ENCODE peak calls at places on chromosomes 4 and X, in seven cellular contexts. One of them, this sample, is unnamed.

GRCh38 chr4:55927776-55928437 is 20.8 kb upstream of the CEP135 start:
- DNase-seq in lower leg skin: no peak
- DNase-seq in ecto neural progenitor cell: no peak
- DNase-seq in NCI-H82: no peak
- DNase-seq in A549: no peak
- DNase-seq in HFF-Myc: no peak
- DNase-seq in ELF-1: no peak
- DNase-seq in this sample: no peak

GRCh38 chr4:147085796-147086195 is 140.1 kb upstream of the TTC29 start:
- DNase-seq in lower leg skin: no peak
- DNase-seq in ecto neural progenitor cell: no peak
- DNase-seq in NCI-H82: no peak
- DNase-seq in A549: no peak
- DNase-seq in HFF-Myc: no peak
- DNase-seq in ELF-1: no peak
- DNase-seq in this sample: no peak

GRCh38 chr4:17232575-17233253 is 279.2 kb downstream of the QDPR start:
- DNase-seq in lower leg skin: no peak
- DNase-seq in ecto neural progenitor cell: no peak
- DNase-seq in NCI-H82: peak; percentile 0
- DNase-seq in A549: no peak
- DNase-seq in HFF-Myc: peak; percentile 51
- DNase-seq in ELF-1: peak; percentile 25
- DNase-seq in this sample: no peak

GRCh38 chrX:129759576-129760061 is 20.1 kb upstream of the SASH3 start:
- DNase-seq in lower leg skin: no peak
- DNase-seq in ecto neural progenitor cell: no peak
- DNase-seq in NCI-H82: no peak
- DNase-seq in A549: no peak
- DNase-seq in HFF-Myc: no peak
- DNase-seq in ELF-1: peak; percentile 69
- DNase-seq in this sample: no peak

GRCh38 chrX:102765217-102765616 is 44.7 kb downstream of the GPRASP3 start:
- DNase-seq in lower leg skin: no peak
- DNase-seq in ecto neural progenitor cell: no peak
- DNase-seq in NCI-H82: no peak
- DNase-seq in A549: no peak
- DNase-seq in HFF-Myc: peak; percentile 27
- DNase-seq in ELF-1: no peak
- DNase-seq in this sample: no peak

GRCh38 chr4:3192827-3193226 is 56.1 kb upstream of the MSANTD1 start:
- DNase-seq in lower leg skin: peak; percentile 75
- DNase-seq in ecto neural progenitor cell: no peak
- DNase-seq in NCI-H82: no peak
- DNase-seq in A549: no peak
- DNase-seq in HFF-Myc: no peak
- DNase-seq in ELF-1: no peak
- DNase-seq in this sample: no peak

GRCh38 chr4:16243285-16243684 is 17.0 kb upstream of the TAPT1 start:
- DNase-seq in lower leg skin: no peak
- DNase-seq in ecto neural progenitor cell: no peak
- DNase-seq in NCI-H82: no peak
- DNase-seq in A549: no peak
- DNase-seq in HFF-Myc: no peak
- DNase-seq in ELF-1: no peak
- DNase-seq in this sample: no peak

GRCh38 chr4:89290727-89291126 is 16.9 kb downstream of the GPRIN3 start:
- DNase-seq in lower leg skin: no peak
- DNase-seq in ecto neural progenitor cell: no peak
- DNase-seq in NCI-H82: peak; percentile 79
- DNase-seq in A549: no peak
- DNase-seq in HFF-Myc: no peak
- DNase-seq in ELF-1: no peak
- DNase-seq in this sample: no peak

GRCh38 chrX:121479406-121479805 is 432.0 kb downstream of the GLUD2 start:
- DNase-seq in lower leg skin: no peak
- DNase-seq in ecto neural progenitor cell: no peak
- DNase-seq in NCI-H82: peak; percentile 2
- DNase-seq in A549: no peak
- DNase-seq in HFF-Myc: no peak
- DNase-seq in ELF-1: peak; percentile 23
- DNase-seq in this sample: no peak

GRCh38 chr4:850323-850945 is 24.5 kb upstream of the CPLX1 start:
- DNase-seq in lower leg skin: no peak
- DNase-seq in ecto neural progenitor cell: no peak
- DNase-seq in NCI-H82: peak; percentile 61
- DNase-seq in A549: no peak
- DNase-seq in HFF-Myc: no peak
- DNase-seq in ELF-1: no peak
- DNase-seq in this sample: no peak

GRCh38 chr4:100366213-100366612 is 151.6 kb downstream of the EMCN start:
- DNase-seq in lower leg skin: no peak
- DNase-seq in ecto neural progenitor cell: no peak
- DNase-seq in NCI-H82: no peak
- DNase-seq in A549: no peak
- DNase-seq in HFF-Myc: no peak
- DNase-seq in ELF-1: peak; percentile 11
- DNase-seq in this sample: no peak

GRCh38 chr4:105194328-105195231 is 47.9 kb downstream of the TET2 start:
- DNase-seq in lower leg skin: no peak
- DNase-seq in ecto neural progenitor cell: no peak
- DNase-seq in NCI-H82: no peak
- DNase-seq in A549: no peak
- DNase-seq in HFF-Myc: no peak
- DNase-seq in ELF-1: no peak
- DNase-seq in this sample: no peak

GRCh38 chr4:42104521-42104920 is 47.9 kb downstream of the BEND4 start:
- DNase-seq in lower leg skin: no peak
- DNase-seq in ecto neural progenitor cell: no peak
- DNase-seq in NCI-H82: peak; percentile 84
- DNase-seq in A549: no peak
- DNase-seq in HFF-Myc: peak; percentile 7
- DNase-seq in ELF-1: no peak
- DNase-seq in this sample: no peak

GRCh38 chrX:40086569-40087335 is 11.0 kb downstream of the BCOR start:
- DNase-seq in lower leg skin: no peak
- DNase-seq in ecto neural progenitor cell: peak; percentile 66
- DNase-seq in NCI-H82: peak; percentile 27
- DNase-seq in A549: no peak
- DNase-seq in HFF-Myc: no peak
- DNase-seq in ELF-1: peak; percentile 79
- DNase-seq in this sample: peak; percentile 61

GRCh38 chr4:87053064-87053693 is 118.4 kb downstream of the AFF1 start:
- DNase-seq in lower leg skin: no peak
- DNase-seq in ecto neural progenitor cell: no peak
- DNase-seq in NCI-H82: peak; percentile 23
- DNase-seq in A549: no peak
- DNase-seq in HFF-Myc: no peak
- DNase-seq in ELF-1: no peak
- DNase-seq in this sample: no peak

GRCh38 chrX:124764354-124764753 is 418.0 kb downstream of the SH2D1A start:
- DNase-seq in lower leg skin: no peak
- DNase-seq in ecto neural progenitor cell: no peak
- DNase-seq in NCI-H82: no peak
- DNase-seq in A549: no peak
- DNase-seq in HFF-Myc: no peak
- DNase-seq in ELF-1: no peak
- DNase-seq in this sample: no peak

GRCh38 chr4:110589297-110589696 is 33.6 kb downstream of the PITX2 start:
- DNase-seq in lower leg skin: no peak
- DNase-seq in ecto neural progenitor cell: no peak
- DNase-seq in NCI-H82: no peak
- DNase-seq in A549: no peak
- DNase-seq in HFF-Myc: no peak
- DNase-seq in ELF-1: no peak
- DNase-seq in this sample: no peak

GRCh38 chr4:153474251-153474650 is 8.1 kb downstream of the TMEM131L start:
- DNase-seq in lower leg skin: no peak
- DNase-seq in ecto neural progenitor cell: no peak
- DNase-seq in NCI-H82: no peak
- DNase-seq in A549: no peak
- DNase-seq in HFF-Myc: no peak
- DNase-seq in ELF-1: peak; percentile 77
- DNase-seq in this sample: no peak

GRCh38 chrX:39674771-39675553 is 422.8 kb downstream of the BCOR start:
- DNase-seq in lower leg skin: no peak
- DNase-seq in ecto neural progenitor cell: no peak
- DNase-seq in NCI-H82: no peak
- DNase-seq in A549: no peak
- DNase-seq in HFF-Myc: no peak
- DNase-seq in ELF-1: peak; percentile 59
- DNase-seq in this sample: no peak

GRCh38 chr4:110970642-110971041 is 347.8 kb upstream of the PITX2 start:
- DNase-seq in lower leg skin: no peak
- DNase-seq in ecto neural progenitor cell: peak; percentile 55
- DNase-seq in NCI-H82: peak; percentile 72
- DNase-seq in A549: peak; percentile 4
- DNase-seq in HFF-Myc: peak; percentile 52
- DNase-seq in ELF-1: peak; percentile 79
- DNase-seq in this sample: no peak

GRCh38 chrX:24619647-24620046 is 27.5 kb downstream of the PCYT1B start:
- DNase-seq in lower leg skin: no peak
- DNase-seq in ecto neural progenitor cell: no peak
- DNase-seq in NCI-H82: no peak
- DNase-seq in A549: no peak
- DNase-seq in HFF-Myc: peak; percentile 21
- DNase-seq in ELF-1: peak; percentile 22
- DNase-seq in this sample: peak; percentile 14

GRCh38 chr4:1466034-1466960 is 60.1 kb upstream of the NKX1-1 start:
- DNase-seq in lower leg skin: peak; percentile 39
- DNase-seq in ecto neural progenitor cell: no peak
- DNase-seq in NCI-H82: no peak
- DNase-seq in A549: no peak
- DNase-seq in HFF-Myc: no peak
- DNase-seq in ELF-1: no peak
- DNase-seq in this sample: no peak

GRCh38 chr4:7462509-7462971 is 27.8 kb upstream of the PSAPL1 start:
- DNase-seq in lower leg skin: no peak
- DNase-seq in ecto neural progenitor cell: no peak
- DNase-seq in NCI-H82: peak; percentile 12
- DNase-seq in A549: peak; percentile 17
- DNase-seq in HFF-Myc: peak; percentile 6
- DNase-seq in ELF-1: peak; percentile 66
- DNase-seq in this sample: peak; percentile 57

GRCh38 chr4:41207330-41207831 is 7.0 kb downstream of the APBB2 start:
- DNase-seq in lower leg skin: no peak
- DNase-seq in ecto neural progenitor cell: no peak
- DNase-seq in NCI-H82: no peak
- DNase-seq in A549: no peak
- DNase-seq in HFF-Myc: no peak
- DNase-seq in ELF-1: no peak
- DNase-seq in this sample: no peak

GRCh38 chrX:113868169-113868568 is 715.7 kb upstream of the HTR2C start:
- DNase-seq in lower leg skin: no peak
- DNase-seq in ecto neural progenitor cell: no peak
- DNase-seq in NCI-H82: no peak
- DNase-seq in A549: no peak
- DNase-seq in HFF-Myc: no peak
- DNase-seq in ELF-1: peak; percentile 46
- DNase-seq in this sample: no peak

GRCh38 chr4:2402053-2402452 is 16.4 kb downstream of the ZFYVE28 start:
- DNase-seq in lower leg skin: peak; percentile 90
- DNase-seq in ecto neural progenitor cell: peak; percentile 94
- DNase-seq in NCI-H82: peak; percentile 93
- DNase-seq in A549: no peak
- DNase-seq in HFF-Myc: no peak
- DNase-seq in ELF-1: peak; percentile 93
- DNase-seq in this sample: peak; percentile 68

GRCh38 chr4:77994194-77994721 is 62.9 kb upstream of the FRAS1 start:
- DNase-seq in lower leg skin: no peak
- DNase-seq in ecto neural progenitor cell: peak; percentile 71
- DNase-seq in NCI-H82: no peak
- DNase-seq in A549: peak; percentile 13
- DNase-seq in HFF-Myc: peak; percentile 56
- DNase-seq in ELF-1: peak; percentile 73
- DNase-seq in this sample: peak; percentile 26

GRCh38 chrX:13938053-13938765 is 91.5 kb downstream of the GEMIN8 start:
- DNase-seq in lower leg skin: no peak
- DNase-seq in ecto neural progenitor cell: peak; percentile 52
- DNase-seq in NCI-H82: peak; percentile 79
- DNase-seq in A549: peak; percentile 16
- DNase-seq in HFF-Myc: no peak
- DNase-seq in ELF-1: peak; percentile 64
- DNase-seq in this sample: peak; percentile 51

GRCh38 chr4:108142870-108143269 is 25.9 kb downstream of the LEF1 start:
- DNase-seq in lower leg skin: no peak
- DNase-seq in ecto neural progenitor cell: no peak
- DNase-seq in NCI-H82: no peak
- DNase-seq in A549: no peak
- DNase-seq in HFF-Myc: no peak
- DNase-seq in ELF-1: no peak
- DNase-seq in this sample: no peak

GRCh38 chr4:173461170-173461569 is 62.3 kb upstream of the SCRG1 start:
- DNase-seq in lower leg skin: no peak
- DNase-seq in ecto neural progenitor cell: no peak
- DNase-seq in NCI-H82: no peak
- DNase-seq in A549: no peak
- DNase-seq in HFF-Myc: no peak
- DNase-seq in ELF-1: no peak
- DNase-seq in this sample: no peak

GRCh38 chrX:39896951-39897740 is 200.6 kb downstream of the BCOR start:
- DNase-seq in lower leg skin: no peak
- DNase-seq in ecto neural progenitor cell: peak; percentile 82
- DNase-seq in NCI-H82: peak; percentile 48
- DNase-seq in A549: no peak
- DNase-seq in HFF-Myc: no peak
- DNase-seq in ELF-1: peak; percentile 94
- DNase-seq in this sample: peak; percentile 75

GRCh38 chr4:93710847-93711430 is 117.6 kb upstream of the ATOH1 start:
- DNase-seq in lower leg skin: no peak
- DNase-seq in ecto neural progenitor cell: no peak
- DNase-seq in NCI-H82: no peak
- DNase-seq in A549: no peak
- DNase-seq in HFF-Myc: no peak
- DNase-seq in ELF-1: no peak
- DNase-seq in this sample: no peak

GRCh38 chrX:63128509-63128908 is 222.6 kb downstream of the SPIN4 start:
- DNase-seq in lower leg skin: no peak
- DNase-seq in ecto neural progenitor cell: no peak
- DNase-seq in NCI-H82: peak; percentile 34
- DNase-seq in A549: no peak
- DNase-seq in HFF-Myc: no peak
- DNase-seq in ELF-1: no peak
- DNase-seq in this sample: no peak

GRCh38 chr4:110418641-110419040 is 57.3 kb upstream of the ENPEP start:
- DNase-seq in lower leg skin: no peak
- DNase-seq in ecto neural progenitor cell: no peak
- DNase-seq in NCI-H82: no peak
- DNase-seq in A549: no peak
- DNase-seq in HFF-Myc: no peak
- DNase-seq in ELF-1: no peak
- DNase-seq in this sample: no peak

GRCh38 chrX:31993635-31994034 is 921.8 kb upstream of the FTHL17 start:
- DNase-seq in lower leg skin: no peak
- DNase-seq in ecto neural progenitor cell: no peak
- DNase-seq in NCI-H82: no peak
- DNase-seq in A549: no peak
- DNase-seq in HFF-Myc: no peak
- DNase-seq in ELF-1: no peak
- DNase-seq in this sample: no peak

GRCh38 chrX:14043209-14043608 is 13.5 kb upstream of the GEMIN8 start:
- DNase-seq in lower leg skin: no peak
- DNase-seq in ecto neural progenitor cell: no peak
- DNase-seq in NCI-H82: no peak
- DNase-seq in A549: no peak
- DNase-seq in HFF-Myc: no peak
- DNase-seq in ELF-1: no peak
- DNase-seq in this sample: no peak

This sample was measured in retina.